ENCODE peak calls at places on chromosomes 1 and 21, in seven cellular contexts. F is non-pigmented ciliary epithelial cell; O is lung microvascular endothelial cell; N is activated CD4-positive, CD25-positive, alpha-beta regulatory T cell; I is naive thymus-derived CD4-positive, alpha-beta T cell; L is activated CD4-positive, alpha-beta T cell treated with anti-CD3 and anti-CD28 coated beads for 48 hours; U is GM12892. X is an unnamed sample.

GRCh38 chr1:116820362-116820761 is 66.1 kb downstream of the CD2 start:
- DNase-seq in L (no peak), I (no peak), N (no peak), U (no peak), F (peak), O (peak), X (no peak)

GRCh38 chr1:15214507-15214906 is 32.5 kb upstream of the FHAD1 start:
- DNase-seq in F (peak), O (no peak), U (no peak), N (no peak), I (no peak), L (no peak), X (no peak)

GRCh38 chr1:100530901-100531487 is 6.9 kb upstream of the GPR88 start:
- DNase-seq in L (peak), U (no peak), O (peak), N (no peak), F (peak), I (no peak), X (peak)

GRCh38 chr21:35713914-35714313 is 346.4 kb downstream of the SETD4 start:
- DNase-seq in L (no peak), O (no peak), U (no peak), N (no peak), F (no peak), I (no peak), X (no peak)

GRCh38 chr1:2575801-2576663 is 10.5 kb upstream of the PRXL2B start:
- DNase-seq in L (no peak), F (no peak), O (no peak), U (no peak), I (no peak), N (no peak), X (no peak)

GRCh38 chr1:111542187-111542586 is 38.8 kb upstream of the ADORA3 start:
- DNase-seq in U (no peak), O (no peak), N (no peak), I (no peak), F (no peak), L (no peak), X (no peak)

GRCh38 chr1:194654956-194655355 is 1468.5 kb upstream of the B3GALT2 start:
- DNase-seq in I (no peak), U (no peak), L (no peak), O (no peak), N (no peak), F (no peak), X (no peak)

GRCh38 chr1:228802386-228803221 is 67.3 kb downstream of the RHOU start:
- DNase-seq in U (no peak), L (no peak), O (no peak), F (no peak), N (no peak), I (no peak), X (no peak)

GRCh38 chr21:38434913-38435533 is 63.3 kb downstream of the ERG start:
- DNase-seq in U (no peak), L (no peak), F (no peak), I (no peak), O (peak), N (no peak), X (no peak)

GRCh38 chr1:85473390-85473789 is 8.4 kb upstream of the DDAH1 start:
- DNase-seq in F (no peak), I (no peak), O (no peak), U (no peak), L (no peak), N (no peak), X (no peak)

GRCh38 chr1:56672579-56672978 is 27.5 kb downstream of the PRKAA2 start:
- DNase-seq in F (no peak), N (no peak), U (no peak), I (no peak), O (no peak), L (no peak), X (no peak)

X was measured in activated naive CD8-positive, alpha-beta T cell treated with anti-CD3 and anti-CD28 coated beads, Interleukin-2, amount 50 U/mL, for 24 hours.